ENCODE peak calls at places on chromosomes 2 and 18, in four cellular contexts. P, I, U and M are unnamed samples.

GRCh38 chr2:168350380-168350779 is 103.0 kb upstream of the STK39 start:
- DNase-seq in P (no peak), I (no peak), U (no peak), M (no peak)

GRCh38 chr2:18971069-18971378 is 381.7 kb upstream of the NT5C1B start:
- DNase-seq in I (no peak), U (no peak), P (no peak), M (no peak)

GRCh38 chr18:2536063-2536462 is 35.2 kb downstream of the METTL4 start:
- DNase-seq in P (no peak), U (no peak), I (no peak), M (no peak)

GRCh38 chr2:85234879-85235278 is 92.9 kb downstream of the TGOLN2 start:
- DNase-seq in P (no peak), I (no peak), U (no peak), M (no peak)

GRCh38 chr2:108364676-108365297 is 13.0 kb upstream of the SULT1C4 start:
- DNase-seq in I (no peak), P (no peak), U (no peak), M (no peak)

GRCh38 chr2:134218414-134218813 is 35.5 kb upstream of the MGAT5 start:
- DNase-seq in U (no peak), P (no peak), I (no peak), M (no peak)

GRCh38 chr2:54549912-54550518 is 93.9 kb downstream of the SPTBN1 start:
- DNase-seq in P (no peak), U (no peak), I (no peak), M (no peak)

GRCh38 chr18:25876334-25876979 is 214.0 kb downstream of the SS18 start:
- DNase-seq in P (no peak), I (no peak), U (no peak), M (no peak)

GRCh38 chr2:199409705-199410104 is 48.0 kb downstream of the SATB2 start:
- DNase-seq in I (no peak), P (no peak), U (no peak), M (no peak)

GRCh38 chr2:223837290-223838061 is at the start of gene AP1S3:
- DNase-seq in P (peak), I (peak), U (peak), M (peak)

GRCh38 chr2:57291209-57291608 is 755.4 kb upstream of the VRK2 start:
- DNase-seq in P (no peak), U (no peak), I (no peak), M (no peak)

GRCh38 chr18:44876024-44876423 is 195.3 kb downstream of the SETBP1 start:
- DNase-seq in U (no peak), I (no peak), P (no peak), M (no peak)

GRCh38 chr2:204948822-204949221 is 403.5 kb downstream of the PARD3B start:
- DNase-seq in I (no peak), U (no peak), P (no peak), M (no peak)

GRCh38 chr2:53880756-53881155 is 21.0 kb upstream of the GPR75 start:
- DNase-seq in I (no peak), P (no peak), U (no peak), M (no peak)

GRCh38 chr2:196409376-196409775 is 230.1 kb upstream of the CCDC150 start:
- DNase-seq in P (no peak), I (no peak), U (no peak), M (no peak)

GRCh38 chr2:12465631-12466135 is 251.1 kb upstream of the TRIB2 start:
- DNase-seq in I (no peak), P (no peak), U (no peak), M (no peak)

GRCh38 chr18:49728542-49728941 is 84.8 kb downstream of the ACAA2 start:
- DNase-seq in U (no peak), I (peak), P (peak), M (no peak)

GRCh38 chr2:70258532-70258875 is 567 bp downstream of the PCYOX1 start:
- DNase-seq in P (no peak), I (peak), U (no peak), M (no peak)

GRCh38 chr18:48951448-48952286 is 902 bp upstream of the SMAD7 start:
- DNase-seq in U (peak), P (peak), I (peak), M (peak)

GRCh38 chr18:6056171-6056932 is 161.0 kb upstream of the TMEM200C start:
- DNase-seq in U (no peak), P (no peak), I (no peak), M (no peak)

DNA sequence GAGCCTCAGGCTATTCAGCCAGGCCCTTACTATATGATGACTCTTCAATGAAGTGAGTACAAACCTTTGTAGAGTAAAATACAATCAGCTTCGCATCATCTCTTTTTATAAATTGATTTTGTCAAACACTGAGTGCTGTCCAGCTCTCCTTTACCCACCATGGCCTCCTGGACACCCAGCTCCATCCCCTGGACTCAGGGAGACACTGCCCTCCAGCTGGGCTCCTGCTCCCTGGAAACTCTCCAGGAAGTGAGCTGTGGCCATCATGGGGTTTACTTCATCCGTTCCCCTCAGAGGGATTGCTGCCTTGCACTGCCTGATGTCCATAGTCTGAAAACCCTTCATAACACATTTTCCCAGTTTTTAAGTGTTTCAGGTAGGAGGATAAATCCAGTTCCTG is 82.5 kb upstream of the XIRP2 start:
- DNase-seq in P (no peak), I (no peak), U (no peak), M (no peak)
- TF ChIP-seq CTCF in P (no peak), I (no peak), U (no peak), M (no peak)

GRCh38 chr18:12947355-12948054 is at the start of gene SEH1L:
- DNase-seq in P (peak), U (peak), I (peak), M (peak)
- TF ChIP-seq CTCF in P (no peak), U (no peak), I (no peak), M (no peak)

DNA sequence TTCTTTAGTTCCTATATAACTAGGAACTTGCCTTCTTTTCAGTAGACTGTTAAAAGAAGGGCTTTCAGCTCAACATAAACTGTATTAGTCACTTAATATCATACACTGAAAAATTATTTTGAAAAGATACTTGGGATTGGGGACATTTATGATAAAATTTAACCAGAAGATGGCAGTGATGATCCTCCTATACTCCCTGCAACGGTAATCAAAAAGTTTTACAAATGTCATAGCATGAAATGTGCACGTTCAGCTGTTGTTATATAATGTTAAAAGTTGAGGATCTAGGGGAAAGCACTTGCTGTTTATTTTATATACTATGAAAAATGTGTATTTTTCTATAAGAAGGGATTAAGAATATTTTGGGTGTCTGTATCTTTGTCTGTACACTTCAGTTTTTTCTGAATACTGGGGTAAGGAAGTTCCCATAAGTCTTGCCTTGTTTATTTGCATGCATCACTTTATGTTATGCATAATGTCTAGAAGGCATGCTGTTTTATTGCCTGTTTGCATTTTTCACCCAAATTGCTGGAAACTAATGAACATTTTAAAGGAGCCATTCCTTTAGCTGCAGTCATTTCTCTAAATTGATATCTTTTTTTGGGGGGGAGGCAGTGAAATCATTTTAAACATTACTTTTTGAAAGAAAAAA is 19.0 kb downstream of the DYNC1I2 start:
- DNase-seq in P (no peak), U (no peak), I (no peak), M (no peak)
- TF ChIP-seq CTCF in P (peak), U (peak), I (no peak), M (no peak)

DNA sequence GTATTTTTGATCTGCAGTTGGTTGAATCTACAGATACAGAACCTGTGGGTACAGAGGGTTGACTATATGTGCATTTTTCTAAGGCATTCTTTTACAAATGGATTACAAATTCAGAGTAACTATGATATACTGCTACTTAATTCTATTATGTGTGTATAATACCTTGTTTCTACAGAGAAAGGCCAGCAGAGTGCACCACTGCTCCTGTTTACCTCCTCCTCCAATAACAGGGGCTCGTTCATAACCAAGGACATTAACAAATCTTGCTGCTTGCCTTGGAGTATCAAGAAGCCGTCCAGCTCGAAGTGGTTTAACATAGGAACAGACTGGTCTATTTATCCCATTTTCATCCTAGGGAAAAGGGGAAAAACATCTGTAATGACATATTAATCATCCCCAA is 16.4 kb downstream of the CEP76 start:
- DNase-seq in I (no peak), U (no peak), P (no peak), M (no peak)
- TF ChIP-seq CTCF in I (no peak), U (no peak), P (no peak), M (no peak)